ENCODE peak calls at places on chromosomes 5 and 9, in four cellular contexts. One of them, this sample, is unnamed.

GRCh38 chr5:139635606-139636206 is 12.4 kb upstream of the CXXC5 start:
- DNase-seq in nephron progenitor cell: no peak
- DNase-seq in HTR-8/SVneo: peak
- DNase-seq in COR-L47: peak
- DNase-seq in this sample: peak

GRCh38 chr9:101054657-101055056 is 26.1 kb downstream of the PLPPR1 start:
- DNase-seq in nephron progenitor cell: peak
- DNase-seq in HTR-8/SVneo: no peak
- DNase-seq in COR-L47: no peak
- DNase-seq in this sample: peak

GRCh38 chr5:79495311-79495710 is 18.6 kb downstream of the HOMER1 start:
- DNase-seq in nephron progenitor cell: no peak
- DNase-seq in HTR-8/SVneo: no peak
- DNase-seq in COR-L47: peak
- DNase-seq in this sample: no peak

GRCh38 chr9:89888677-89889076 is 283.9 kb downstream of the GADD45G start:
- DNase-seq in nephron progenitor cell: no peak
- DNase-seq in HTR-8/SVneo: no peak
- DNase-seq in COR-L47: no peak
- DNase-seq in this sample: no peak

GRCh38 chr5:149776376-149777305 is 46.5 kb downstream of the PPARGC1B start:
- DNase-seq in nephron progenitor cell: no peak
- DNase-seq in HTR-8/SVneo: no peak
- DNase-seq in COR-L47: no peak
- DNase-seq in this sample: no peak

GRCh38 chr5:78300464-78301045 is 6.1 kb upstream of the AP3B1 start:
- DNase-seq in nephron progenitor cell: no peak
- DNase-seq in HTR-8/SVneo: no peak
- DNase-seq in COR-L47: no peak
- DNase-seq in this sample: no peak

GRCh38 chr5:75721573-75721972 is 4.3 kb upstream of the POC5 start:
- DNase-seq in nephron progenitor cell: no peak
- DNase-seq in HTR-8/SVneo: no peak
- DNase-seq in COR-L47: no peak
- DNase-seq in this sample: no peak

GRCh38 chr9:79764377-79764776 is 192.6 kb downstream of the TLE4 start:
- DNase-seq in nephron progenitor cell: no peak
- DNase-seq in HTR-8/SVneo: peak
- DNase-seq in COR-L47: no peak
- DNase-seq in this sample: no peak

This sample was measured in ecto neural progenitor cell.